ENCODE peak calls at places on chromosomes 4 and X, in seven cellular contexts. One of them, this sample, is unnamed.

GRCh38 chrX:9340619-9341304 is 124.1 kb upstream of the TBL1X start:
- DNase-seq in endodermal cell: peak
- DNase-seq in activated CD8-positive, alpha-beta memory T cell treated with anti-CD3 and anti-CD28 coated beads, Interleukin-2, amount 50 U/mL, for 4 hours: peak
- DNase-seq in fibroblast of lung: peak
- DNase-seq in cardiac muscle cell: peak
- DNase-seq in heart left ventricle: no peak
- DNase-seq in hepatocyte: peak
- DNase-seq in this sample: peak

GRCh38 chr4:25088342-25088952 is 57.7 kb upstream of the LGI2 start:
- DNase-seq in endodermal cell: no peak
- DNase-seq in activated CD8-positive, alpha-beta memory T cell treated with anti-CD3 and anti-CD28 coated beads, Interleukin-2, amount 50 U/mL, for 4 hours: no peak
- DNase-seq in fibroblast of lung: no peak
- DNase-seq in cardiac muscle cell: no peak
- DNase-seq in heart left ventricle: peak
- DNase-seq in hepatocyte: no peak
- DNase-seq in this sample: no peak

GRCh38 chrX:16839852-16840460 is 30.2 kb downstream of the RBBP7 start:
- DNase-seq in endodermal cell: peak
- DNase-seq in activated CD8-positive, alpha-beta memory T cell treated with anti-CD3 and anti-CD28 coated beads, Interleukin-2, amount 50 U/mL, for 4 hours: no peak
- DNase-seq in fibroblast of lung: peak
- DNase-seq in cardiac muscle cell: peak
- DNase-seq in heart left ventricle: no peak
- DNase-seq in hepatocyte: peak
- DNase-seq in this sample: peak

GRCh38 chr4:23579166-23579565 is 310.7 kb downstream of the PPARGC1A start:
- DNase-seq in endodermal cell: no peak
- DNase-seq in activated CD8-positive, alpha-beta memory T cell treated with anti-CD3 and anti-CD28 coated beads, Interleukin-2, amount 50 U/mL, for 4 hours: no peak
- DNase-seq in fibroblast of lung: no peak
- DNase-seq in cardiac muscle cell: no peak
- DNase-seq in heart left ventricle: no peak
- DNase-seq in hepatocyte: no peak
- DNase-seq in this sample: no peak

GRCh38 chr4:3440979-3441500 is 728 bp upstream of the HGFAC start:
- DNase-seq in endodermal cell: no peak
- DNase-seq in activated CD8-positive, alpha-beta memory T cell treated with anti-CD3 and anti-CD28 coated beads, Interleukin-2, amount 50 U/mL, for 4 hours: no peak
- DNase-seq in fibroblast of lung: no peak
- DNase-seq in cardiac muscle cell: peak
- DNase-seq in heart left ventricle: no peak
- DNase-seq in hepatocyte: no peak
- DNase-seq in this sample: no peak

GRCh38 chr4:151573945-151574344 is 165.0 kb downstream of the FHIP1A start:
- DNase-seq in endodermal cell: no peak
- DNase-seq in activated CD8-positive, alpha-beta memory T cell treated with anti-CD3 and anti-CD28 coated beads, Interleukin-2, amount 50 U/mL, for 4 hours: no peak
- DNase-seq in fibroblast of lung: no peak
- DNase-seq in cardiac muscle cell: no peak
- DNase-seq in heart left ventricle: no peak
- DNase-seq in hepatocyte: peak
- DNase-seq in this sample: peak

GRCh38 chr4:133148690-133149363 is at the start of gene PCDH10:
- DNase-seq in endodermal cell: peak
- DNase-seq in activated CD8-positive, alpha-beta memory T cell treated with anti-CD3 and anti-CD28 coated beads, Interleukin-2, amount 50 U/mL, for 4 hours: no peak
- DNase-seq in fibroblast of lung: peak
- DNase-seq in cardiac muscle cell: peak
- DNase-seq in heart left ventricle: peak
- DNase-seq in hepatocyte: peak
- DNase-seq in this sample: peak

GRCh38 chrX:100484971-100485370 is 74.9 kb upstream of the PCDH19 start:
- DNase-seq in endodermal cell: no peak
- DNase-seq in activated CD8-positive, alpha-beta memory T cell treated with anti-CD3 and anti-CD28 coated beads, Interleukin-2, amount 50 U/mL, for 4 hours: no peak
- DNase-seq in fibroblast of lung: no peak
- DNase-seq in cardiac muscle cell: no peak
- DNase-seq in heart left ventricle: no peak
- DNase-seq in hepatocyte: no peak
- DNase-seq in this sample: no peak

GRCh38 chr4:87087015-87087920 is 133.2 kb downstream of the KLHL8 start:
- DNase-seq in endodermal cell: no peak
- DNase-seq in activated CD8-positive, alpha-beta memory T cell treated with anti-CD3 and anti-CD28 coated beads, Interleukin-2, amount 50 U/mL, for 4 hours: no peak
- DNase-seq in fibroblast of lung: peak
- DNase-seq in cardiac muscle cell: no peak
- DNase-seq in heart left ventricle: no peak
- DNase-seq in hepatocyte: no peak
- DNase-seq in this sample: no peak

GRCh38 chr4:152680988-152681731 is 1.4 kb upstream of the TMEM154 start:
- DNase-seq in endodermal cell: peak
- DNase-seq in activated CD8-positive, alpha-beta memory T cell treated with anti-CD3 and anti-CD28 coated beads, Interleukin-2, amount 50 U/mL, for 4 hours: no peak
- DNase-seq in fibroblast of lung: peak
- DNase-seq in cardiac muscle cell: peak
- DNase-seq in heart left ventricle: no peak
- DNase-seq in hepatocyte: no peak
- DNase-seq in this sample: peak

GRCh38 chr4:35725131-35725530 is 519.2 kb downstream of the ARAP2 start:
- DNase-seq in endodermal cell: peak
- DNase-seq in activated CD8-positive, alpha-beta memory T cell treated with anti-CD3 and anti-CD28 coated beads, Interleukin-2, amount 50 U/mL, for 4 hours: no peak
- DNase-seq in fibroblast of lung: no peak
- DNase-seq in cardiac muscle cell: no peak
- DNase-seq in heart left ventricle: no peak
- DNase-seq in hepatocyte: no peak
- DNase-seq in this sample: peak

GRCh38 chr4:37893164-37893563 is 2.3 kb downstream of the TBC1D1 start:
- DNase-seq in endodermal cell: no peak
- DNase-seq in activated CD8-positive, alpha-beta memory T cell treated with anti-CD3 and anti-CD28 coated beads, Interleukin-2, amount 50 U/mL, for 4 hours: no peak
- DNase-seq in fibroblast of lung: no peak
- DNase-seq in cardiac muscle cell: no peak
- DNase-seq in heart left ventricle: no peak
- DNase-seq in hepatocyte: no peak
- DNase-seq in this sample: no peak

GRCh38 chrX:15617111-15617510 is 16.4 kb upstream of the ACE2 start:
- DNase-seq in endodermal cell: no peak
- DNase-seq in activated CD8-positive, alpha-beta memory T cell treated with anti-CD3 and anti-CD28 coated beads, Interleukin-2, amount 50 U/mL, for 4 hours: no peak
- DNase-seq in fibroblast of lung: no peak
- DNase-seq in cardiac muscle cell: no peak
- DNase-seq in heart left ventricle: no peak
- DNase-seq in hepatocyte: no peak
- DNase-seq in this sample: no peak

GRCh38 chr4:5705672-5706310 is 2.6 kb downstream of the EVC2 start:
- DNase-seq in endodermal cell: no peak
- DNase-seq in activated CD8-positive, alpha-beta memory T cell treated with anti-CD3 and anti-CD28 coated beads, Interleukin-2, amount 50 U/mL, for 4 hours: no peak
- DNase-seq in fibroblast of lung: no peak
- DNase-seq in cardiac muscle cell: peak
- DNase-seq in heart left ventricle: no peak
- DNase-seq in hepatocyte: no peak
- DNase-seq in this sample: peak

GRCh38 chr4:19128176-19128575 is 1106.6 kb upstream of the LCORL start:
- DNase-seq in endodermal cell: no peak
- DNase-seq in activated CD8-positive, alpha-beta memory T cell treated with anti-CD3 and anti-CD28 coated beads, Interleukin-2, amount 50 U/mL, for 4 hours: no peak
- DNase-seq in fibroblast of lung: no peak
- DNase-seq in cardiac muscle cell: no peak
- DNase-seq in heart left ventricle: no peak
- DNase-seq in hepatocyte: no peak
- DNase-seq in this sample: no peak

GRCh38 chr4:182578402-182578801 is 335.2 kb downstream of the TENM3 start:
- DNase-seq in endodermal cell: no peak
- DNase-seq in activated CD8-positive, alpha-beta memory T cell treated with anti-CD3 and anti-CD28 coated beads, Interleukin-2, amount 50 U/mL, for 4 hours: no peak
- DNase-seq in fibroblast of lung: peak
- DNase-seq in cardiac muscle cell: peak
- DNase-seq in heart left ventricle: no peak
- DNase-seq in hepatocyte: peak
- DNase-seq in this sample: peak

GRCh38 chrX:56025872-56026571 is 206.1 kb upstream of the KLF8 start:
- DNase-seq in endodermal cell: no peak
- DNase-seq in activated CD8-positive, alpha-beta memory T cell treated with anti-CD3 and anti-CD28 coated beads, Interleukin-2, amount 50 U/mL, for 4 hours: no peak
- DNase-seq in fibroblast of lung: no peak
- DNase-seq in cardiac muscle cell: no peak
- DNase-seq in heart left ventricle: no peak
- DNase-seq in hepatocyte: no peak
- DNase-seq in this sample: no peak

GRCh38 chrX:12972867-12973560 is 1.9 kb upstream of the TMSB4X start:
- DNase-seq in endodermal cell: no peak
- DNase-seq in activated CD8-positive, alpha-beta memory T cell treated with anti-CD3 and anti-CD28 coated beads, Interleukin-2, amount 50 U/mL, for 4 hours: no peak
- DNase-seq in fibroblast of lung: no peak
- DNase-seq in cardiac muscle cell: no peak
- DNase-seq in heart left ventricle: no peak
- DNase-seq in hepatocyte: no peak
- DNase-seq in this sample: no peak

GRCh38 chr4:5843573-5844239 is 49.2 kb downstream of the CRMP1 start:
- DNase-seq in endodermal cell: no peak
- DNase-seq in activated CD8-positive, alpha-beta memory T cell treated with anti-CD3 and anti-CD28 coated beads, Interleukin-2, amount 50 U/mL, for 4 hours: no peak
- DNase-seq in fibroblast of lung: no peak
- DNase-seq in cardiac muscle cell: no peak
- DNase-seq in heart left ventricle: no peak
- DNase-seq in hepatocyte: no peak
- DNase-seq in this sample: no peak

GRCh38 chr4:113673450-113673849 is 88.1 kb downstream of the CAMK2D start:
- DNase-seq in endodermal cell: peak
- DNase-seq in activated CD8-positive, alpha-beta memory T cell treated with anti-CD3 and anti-CD28 coated beads, Interleukin-2, amount 50 U/mL, for 4 hours: peak
- DNase-seq in fibroblast of lung: no peak
- DNase-seq in cardiac muscle cell: no peak
- DNase-seq in heart left ventricle: no peak
- DNase-seq in hepatocyte: peak
- DNase-seq in this sample: peak

GRCh38 chr4:13635281-13635799 is 7.8 kb upstream of the BOD1L1 start:
- DNase-seq in endodermal cell: no peak
- DNase-seq in activated CD8-positive, alpha-beta memory T cell treated with anti-CD3 and anti-CD28 coated beads, Interleukin-2, amount 50 U/mL, for 4 hours: no peak
- DNase-seq in fibroblast of lung: no peak
- DNase-seq in cardiac muscle cell: no peak
- DNase-seq in heart left ventricle: no peak
- DNase-seq in hepatocyte: no peak
- DNase-seq in this sample: no peak

GRCh38 chrX:85109235-85109634 is 105.6 kb downstream of the APOOL start:
- DNase-seq in endodermal cell: peak
- DNase-seq in activated CD8-positive, alpha-beta memory T cell treated with anti-CD3 and anti-CD28 coated beads, Interleukin-2, amount 50 U/mL, for 4 hours: no peak
- DNase-seq in fibroblast of lung: no peak
- DNase-seq in cardiac muscle cell: peak
- DNase-seq in heart left ventricle: no peak
- DNase-seq in hepatocyte: no peak
- DNase-seq in this sample: peak

GRCh38 chr4:8241895-8242696 is 27.5 kb upstream of the HTRA3 start:
- DNase-seq in endodermal cell: peak
- DNase-seq in activated CD8-positive, alpha-beta memory T cell treated with anti-CD3 and anti-CD28 coated beads, Interleukin-2, amount 50 U/mL, for 4 hours: peak
- DNase-seq in fibroblast of lung: peak
- DNase-seq in cardiac muscle cell: peak
- DNase-seq in heart left ventricle: peak
- DNase-seq in hepatocyte: peak
- DNase-seq in this sample: peak